ENCODE peak calls at places on chromosomes 6 and 20, in ten cellular contexts. D is IMR-90; I is right cardiac atrium; Z is Peyer's patch; F is ovary; B is CD8-positive, alpha-beta memory T cell; Y is body of pancreas; T is kidney; H is CD4-positive, alpha-beta memory T cell; K is pancreas. C is an unnamed sample.

GRCh38 chr20:63274381-63275228 is 2.0 kb downstream of the ARFGAP1 start:
- DNase-seq in T (no peak), H (no peak), D (no peak), K (no peak), F (no peak), Z (no peak), Y (peak; percentile 47), B (no peak), I (no peak), C (no peak)

GRCh38 chr6:72626126-72626525 is 4.3 kb downstream of the KCNQ5 start:
- DNase-seq in K (no peak), H (no peak), Z (no peak), B (no peak), D (no peak), Y (no peak), T (no peak), F (no peak), I (no peak), C (no peak)

GRCh38 chr6:92292067-92292466 is 1127.3 kb downstream of the EPHA7 start:
- DNase-seq in Y (no peak), H (no peak), F (no peak), K (no peak), T (no peak), Z (no peak), I (no peak), D (no peak), B (no peak), C (no peak)

GRCh38 chr20:37524859-37525708 is 2.6 kb downstream of the BLCAP start:
- DNase-seq in T (no peak), K (no peak), I (no peak), Z (no peak), B (no peak), H (no peak), D (peak; percentile 21), F (no peak), Y (no peak), C (no peak)

GRCh38 chr6:138293996-138294395 is 75.7 kb upstream of the PBOV1 start:
- DNase-seq in I (no peak), T (no peak), Y (no peak), D (no peak), H (no peak), B (no peak), K (no peak), Z (no peak), F (no peak), C (no peak)

GRCh38 chr6:159462446-159462845 is 230.6 kb downstream of the SOD2 start:
- DNase-seq in T (no peak), Z (no peak), B (no peak), Y (no peak), K (no peak), H (no peak), D (no peak), F (no peak), I (no peak), C (no peak)

GRCh38 chr20:25490656-25491445 is 83.4 kb downstream of the GINS1 start:
- DNase-seq in B (no peak), F (peak; percentile 10), Y (no peak), H (no peak), D (no peak), T (peak; percentile 59), I (no peak), K (no peak), Z (no peak), C (no peak)

GRCh38 chr6:70520575-70520974 is 46.2 kb upstream of the SDHAF4 start:
- DNase-seq in B (no peak), K (no peak), Z (no peak), Y (no peak), T (no peak), F (no peak), D (peak; percentile 18), H (peak; percentile 28), I (no peak), C (no peak)

GRCh38 chr6:123909989-123910388 is 106.3 kb downstream of the NKAIN2 start:
- DNase-seq in F (no peak), I (no peak), D (no peak), Y (no peak), B (no peak), T (no peak), H (no peak), Z (no peak), K (no peak), C (no peak)

GRCh38 chr6:169979873-169980440 is 228.5 kb downstream of the ERMARD start:
- DNase-seq in I (no peak), H (no peak), F (no peak), T (peak; percentile 40), Z (no peak), K (no peak), B (no peak), Y (no peak), D (no peak), C (no peak)

GRCh38 chr6:128311944-128312570 is 208.3 kb downstream of the PTPRK start:
- DNase-seq in B (no peak), K (no peak), T (no peak), F (no peak), Y (no peak), H (no peak), D (no peak), Z (no peak), I (no peak), C (no peak)

GRCh38 chr6:157020398-157021266 is 243.5 kb downstream of the ARID1B start:
- DNase-seq in B (peak; percentile 52), D (peak; percentile 67), I (peak; percentile 82), F (no peak), Y (peak; percentile 51), K (no peak), H (no peak), T (no peak), Z (peak; percentile 57), C (no peak)

GRCh38 chr20:46946181-46946624 is 51.6 kb downstream of the EYA2 start:
- DNase-seq in B (no peak), Z (no peak), H (no peak), Y (no peak), D (no peak), T (no peak), F (no peak), K (no peak), I (no peak), C (no peak)

DNA sequence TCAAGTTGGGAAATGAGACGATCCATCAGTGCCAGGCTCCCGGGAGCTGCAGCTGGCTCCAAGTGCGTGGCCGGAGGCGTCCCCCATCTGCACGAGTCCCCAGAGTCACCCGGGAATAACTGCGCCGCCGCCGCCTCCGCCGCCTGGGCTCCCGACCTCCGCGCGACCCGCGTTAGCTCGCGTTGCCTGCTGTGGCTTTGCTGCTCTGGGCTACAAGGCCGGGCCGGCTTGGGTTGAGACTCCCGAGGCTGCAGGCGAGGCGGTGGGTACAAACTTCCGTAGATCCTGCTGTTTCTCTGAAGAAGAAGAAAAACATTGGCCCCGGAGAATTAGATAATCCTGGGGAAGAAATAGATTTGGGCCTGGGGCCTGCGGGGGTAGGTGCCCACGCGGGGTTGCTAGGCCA is 7.4 kb upstream of the LAMP5 start:
- DNase-seq in T (no peak), F (no peak), Y (no peak), I (peak; percentile 50), H (no peak), K (no peak), Z (no peak), D (no peak), B (no peak), C (no peak)
- H3K4me1 ChIP-seq in T (peaks cover 2% of the 10 kb centered on the region), F (no peaks in the 10 kb centered on the region), Y (peaks cover 9% of the 10 kb centered on the region), I (peaks cover 3% of the 10 kb centered on the region), H (no peaks in the 10 kb centered on the region), K (no peaks in the 10 kb centered on the region), Z (no peaks in the 10 kb centered on the region), D (no peaks in the 10 kb centered on the region), B (no peaks in the 10 kb centered on the region), C (no peaks in the 10 kb centered on the region)

GRCh38 chr6:90156861-90157260 is 139.8 kb downstream of the BACH2 start:
- DNase-seq in Y (no peak), F (no peak), B (no peak), T (no peak), K (no peak), H (peak; percentile 46), D (no peak), I (no peak), Z (no peak), C (no peak)
- H3K4me3 ChIP-seq in Y (no peak overlapping the region), F (no peak overlapping the region), B (no peak overlapping the region), T (no peak overlapping the region), K (no peak overlapping the region), H (no peak overlapping the region), D (no peak overlapping the region), I (no peak overlapping the region), Z (no peak overlapping the region), C (no peak overlapping the region)

GRCh38 chr6:133761706-133762105 is 127.2 kb upstream of the TCF21 start:
- DNase-seq in T (no peak), B (no peak), F (no peak), I (no peak), K (no peak), Y (no peak), H (no peak), Z (no peak), D (peak; percentile 81), C (no peak)
- H3K27ac ChIP-seq in T (no peak overlapping the region), B (no peak overlapping the region), F (no peak overlapping the region), I (no peak overlapping the region), K (no peak overlapping the region), Y (no peak overlapping the region), H (no peak overlapping the region), Z (no peak overlapping the region), D (no peak overlapping the region), C (no peak overlapping the region)

GRCh38 chr6:43877463-43878126 is 107.6 kb downstream of the VEGFA start:
- DNase-seq in K (no peak), T (peak; percentile 46), D (no peak), I (no peak), B (no peak), Y (no peak), F (no peak), H (no peak), Z (no peak), C (no peak)

GRCh38 chr6:43877021-43877420 is 107.0 kb downstream of the VEGFA start:
- DNase-seq in T (no peak), F (no peak), I (no peak), K (no peak), H (no peak), D (no peak), Y (no peak), Z (no peak), B (no peak), C (no peak)

GRCh38 chr6:43874814-43875590 is 105.0 kb downstream of the VEGFA start:
- DNase-seq in B (no peak), Y (no peak), D (no peak), Z (no peak), I (no peak), K (no peak), F (no peak), T (no peak), H (no peak), C (no peak)

GRCh38 chr6:43876602-43877001 is 106.6 kb downstream of the VEGFA start:
- DNase-seq in B (no peak), D (no peak), I (no peak), Z (no peak), F (no peak), Y (no peak), T (no peak), K (no peak), H (no peak), C (no peak)

DNA sequence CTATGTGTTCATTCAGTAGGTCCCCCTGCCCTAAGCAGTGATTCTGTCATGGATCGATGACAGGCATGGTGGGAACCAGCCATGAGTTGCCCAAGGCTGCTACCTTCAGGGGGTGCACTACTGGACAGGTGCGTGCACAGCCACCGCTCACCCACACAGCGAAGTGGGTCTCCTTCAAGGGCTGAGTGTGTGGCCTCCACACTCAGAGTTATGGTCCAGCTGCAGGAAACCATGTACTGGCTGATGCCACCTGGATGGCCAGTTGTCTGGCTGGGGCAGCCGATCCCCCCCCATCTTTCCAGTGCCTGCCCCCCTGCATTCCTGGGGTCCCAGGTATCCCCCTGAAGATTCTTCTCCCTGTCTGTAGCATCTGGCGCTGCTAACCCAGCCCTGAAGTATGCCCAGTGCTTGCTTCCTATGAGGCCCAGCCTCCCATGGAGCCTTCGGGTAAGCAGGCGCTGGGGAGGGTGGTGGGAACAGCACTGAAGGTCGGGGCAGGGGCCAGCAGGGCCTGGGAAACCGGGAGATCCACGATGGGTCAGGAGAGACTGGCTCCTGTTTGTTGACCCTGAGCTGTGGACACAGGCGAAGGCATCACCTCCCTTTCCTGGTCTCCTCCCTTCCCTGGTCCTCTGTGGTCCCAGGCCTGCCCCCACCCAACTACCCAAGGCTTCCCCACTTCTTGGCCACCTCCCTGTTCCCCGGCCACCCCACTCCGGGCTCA is 106.0 kb downstream of the VEGFA start:
- DNase-seq in F (no peak), I (no peak), Y (no peak), Z (no peak), H (no peak), D (no peak), K (no peak), T (no peak), B (no peak), C (no peak)
- H3K4me1 ChIP-seq in F (no peaks in the 10 kb centered on the region), I (no peaks in the 10 kb centered on the region), Y (peaks cover 19% of the 10 kb centered on the region), Z (no peaks in the 10 kb centered on the region), H (no peaks in the 10 kb centered on the region), D (no peaks in the 10 kb centered on the region), K (peaks cover 8% of the 10 kb centered on the region), T (peaks cover 7% of the 10 kb centered on the region), B (no peaks in the 10 kb centered on the region), C (no peaks in the 10 kb centered on the region)